ENCODE peak calls at places on chromosomes 3 and 15, in eight cellular contexts. R, F, A, M, N, P, T and E are unnamed samples.

GRCh38 chr15:67013696-67014095 is 51.7 kb upstream of the SMAD3 start:
- DNase-seq in F (no peak), M (no peak), R (no peak), A (no peak), N (no peak), T (peak; percentile 65), P (peak; percentile 38), E (no peak)

GRCh38 chr3:195196266-195196665 is 74.7 kb downstream of the XXYLT1 start:
- DNase-seq in F (no peak), A (no peak), M (no peak), T (peak; percentile 62), P (no peak), N (no peak), R (no peak), E (no peak)

GRCh38 chr3:14265246-14265962 is 86.8 kb downstream of the LSM3 start:
- DNase-seq in N (no peak), P (no peak), T (peak; percentile 61), R (no peak), F (no peak), M (no peak), A (peak; percentile 97), E (no peak)

GRCh38 chr3:24156466-24156865 is 211.4 kb downstream of the NR1D2 start:
- DNase-seq in T (peak; percentile 24), P (no peak), F (no peak), A (no peak), R (no peak), N (peak; percentile 56), M (no peak), E (no peak)

GRCh38 chr15:52331490-52332240 is 36.1 kb upstream of the MYO5C start:
- DNase-seq in T (peak; percentile 70), A (no peak), R (no peak), P (no peak), M (peak; percentile 48), N (no peak), F (peak; percentile 65), E (peak; percentile 73)

GRCh38 chr3:117748131-117748530 is 1038.6 kb downstream of the TUSC7 start:
- DNase-seq in M (no peak), T (no peak), R (no peak), A (no peak), F (no peak), N (no peak), P (no peak), E (no peak)

GRCh38 chr3:34206996-34207395 is 408.6 kb downstream of the PDCD6IP start:
- DNase-seq in F (no peak), M (no peak), P (peak; percentile 11), N (no peak), A (no peak), R (no peak), T (peak; percentile 89), E (no peak)

GRCh38 chr3:65960087-65960486 is 78.6 kb downstream of the MAGI1 start:
- DNase-seq in T (peak; percentile 81), F (no peak), R (no peak), N (no peak), P (no peak), M (no peak), A (no peak), E (no peak)

GRCh38 chr15:58306591-58307312 is 125.0 kb upstream of the LIPC start:
- DNase-seq in A (no peak), M (no peak), N (no peak), T (peak; percentile 31), F (no peak), P (no peak), R (no peak), E (no peak)

GRCh38 chr3:133114198-133114597 is 76.0 kb downstream of the TMEM108 start:
- DNase-seq in T (no peak), R (no peak), N (no peak), M (no peak), F (no peak), A (no peak), P (no peak), E (no peak)

GRCh38 chr15:65082303-65082958 is 5.9 kb downstream of the KBTBD13 start:
- DNase-seq in F (no peak), N (no peak), M (no peak), R (peak; percentile 15), T (no peak), P (no peak), A (no peak), E (no peak)

GRCh38 chr15:91737419-91737818 is 116.1 kb upstream of the SLCO3A1 start:
- DNase-seq in F (no peak), M (no peak), R (no peak), N (no peak), P (no peak), A (no peak), T (no peak), E (no peak)

GRCh38 chr3:176167272-176167671 is 1030.0 kb downstream of the TBL1XR1 start:
- DNase-seq in N (no peak), A (peak; percentile 24), T (no peak), M (no peak), P (no peak), R (no peak), F (no peak), E (no peak)

GRCh38 chr3:22263042-22263441 is 512.0 kb upstream of the ZNF385D start:
- DNase-seq in F (no peak), T (peak; percentile 79), M (no peak), P (no peak), R (no peak), N (peak; percentile 36), A (no peak), E (no peak)

GRCh38 chr15:98442379-98442833 is 205.9 kb upstream of the IGF1R start:
- DNase-seq in F (peak; percentile 37), T (peak; percentile 80), P (peak; percentile 67), R (peak; percentile 78), M (peak; percentile 68), N (peak; percentile 56), A (peak; percentile 23), E (peak; percentile 59)

GRCh38 chr3:42685363-42685881 is at the start of gene KLHL40:
- DNase-seq in M (no peak), T (no peak), P (no peak), N (no peak), R (no peak), A (no peak), F (no peak), E (no peak)